ENCODE peak calls at places on chromosomes 5 and 9, in seven cellular contexts. One of them, this sample, is unnamed.

GRCh38 chr5:175714686-175715085 is 56.8 kb downstream of the HRH2 start:
- DNase-seq in ELF-1: no peak
- DNase-seq in CD4-positive, CD25-positive, alpha-beta regulatory T cell: no peak
- DNase-seq in NCI-H1417: no peak
- DNase-seq in A673: no peak
- DNase-seq in HuH-7: no peak
- DNase-seq in activated CD4-positive, alpha-beta T cell treated with anti-CD3 and anti-CD28 coated beads for 48 hours: no peak
- DNase-seq in this sample: no peak

GRCh38 chr5:3364941-3365340 is 230.7 kb upstream of the IRX1 start:
- DNase-seq in A673: no peak
- DNase-seq in ELF-1: no peak
- DNase-seq in HuH-7: no peak
- DNase-seq in CD4-positive, CD25-positive, alpha-beta regulatory T cell: no peak
- DNase-seq in activated CD4-positive, alpha-beta T cell treated with anti-CD3 and anti-CD28 coated beads for 48 hours: no peak
- DNase-seq in NCI-H1417: no peak
- DNase-seq in this sample: no peak

GRCh38 chr9:105646879-105647594 is 15.2 kb upstream of the TAL2 start:
- DNase-seq in CD4-positive, CD25-positive, alpha-beta regulatory T cell: no peak
- DNase-seq in HuH-7: no peak
- DNase-seq in activated CD4-positive, alpha-beta T cell treated with anti-CD3 and anti-CD28 coated beads for 48 hours: no peak
- DNase-seq in A673: no peak
- DNase-seq in ELF-1: no peak
- DNase-seq in NCI-H1417: no peak
- DNase-seq in this sample: no peak

GRCh38 chr9:130283514-130284248 is 18.1 kb downstream of the HMCN2 start:
- DNase-seq in ELF-1: no peak
- DNase-seq in HuH-7: no peak
- DNase-seq in NCI-H1417: no peak
- DNase-seq in activated CD4-positive, alpha-beta T cell treated with anti-CD3 and anti-CD28 coated beads for 48 hours: no peak
- DNase-seq in A673: no peak
- DNase-seq in CD4-positive, CD25-positive, alpha-beta regulatory T cell: no peak
- DNase-seq in this sample: no peak

GRCh38 chr5:168773231-168773630 is 194.1 kb upstream of the PANK3 start:
- DNase-seq in activated CD4-positive, alpha-beta T cell treated with anti-CD3 and anti-CD28 coated beads for 48 hours: no peak
- DNase-seq in NCI-H1417: no peak
- DNase-seq in A673: no peak
- DNase-seq in ELF-1: no peak
- DNase-seq in HuH-7: no peak
- DNase-seq in CD4-positive, CD25-positive, alpha-beta regulatory T cell: no peak
- DNase-seq in this sample: no peak

GRCh38 chr9:80125731-80126264 is 554.0 kb downstream of the TLE4 start:
- DNase-seq in ELF-1: no peak
- DNase-seq in CD4-positive, CD25-positive, alpha-beta regulatory T cell: no peak
- DNase-seq in activated CD4-positive, alpha-beta T cell treated with anti-CD3 and anti-CD28 coated beads for 48 hours: no peak
- DNase-seq in HuH-7: no peak
- DNase-seq in NCI-H1417: no peak
- DNase-seq in A673: no peak
- DNase-seq in this sample: no peak

GRCh38 chr9:75238311-75238976 is 150.1 kb downstream of the OSTF1 start:
- DNase-seq in activated CD4-positive, alpha-beta T cell treated with anti-CD3 and anti-CD28 coated beads for 48 hours: peak
- DNase-seq in CD4-positive, CD25-positive, alpha-beta regulatory T cell: no peak
- DNase-seq in ELF-1: peak
- DNase-seq in NCI-H1417: peak
- DNase-seq in HuH-7: peak
- DNase-seq in A673: peak
- DNase-seq in this sample: peak

GRCh38 chr5:15936505-15937245 is 242.9 kb downstream of the MARCHF11 start:
- DNase-seq in HuH-7: no peak
- DNase-seq in NCI-H1417: no peak
- DNase-seq in activated CD4-positive, alpha-beta T cell treated with anti-CD3 and anti-CD28 coated beads for 48 hours: no peak
- DNase-seq in ELF-1: no peak
- DNase-seq in A673: no peak
- DNase-seq in CD4-positive, CD25-positive, alpha-beta regulatory T cell: no peak
- DNase-seq in this sample: no peak

GRCh38 chr9:76732341-76732958 is 31.8 kb upstream of the PCA3 start:
- DNase-seq in A673: no peak
- DNase-seq in ELF-1: no peak
- DNase-seq in activated CD4-positive, alpha-beta T cell treated with anti-CD3 and anti-CD28 coated beads for 48 hours: no peak
- DNase-seq in HuH-7: no peak
- DNase-seq in NCI-H1417: no peak
- DNase-seq in CD4-positive, CD25-positive, alpha-beta regulatory T cell: no peak
- DNase-seq in this sample: no peak

GRCh38 chr5:11110128-11110527 is 349.1 kb upstream of the DAP start:
- DNase-seq in activated CD4-positive, alpha-beta T cell treated with anti-CD3 and anti-CD28 coated beads for 48 hours: no peak
- DNase-seq in A673: no peak
- DNase-seq in ELF-1: no peak
- DNase-seq in HuH-7: no peak
- DNase-seq in NCI-H1417: no peak
- DNase-seq in CD4-positive, CD25-positive, alpha-beta regulatory T cell: no peak
- DNase-seq in this sample: no peak

GRCh38 chr9:124286292-124286931 is 28.7 kb downstream of the NEK6 start:
- DNase-seq in NCI-H1417: no peak
- DNase-seq in HuH-7: no peak
- DNase-seq in activated CD4-positive, alpha-beta T cell treated with anti-CD3 and anti-CD28 coated beads for 48 hours: peak
- DNase-seq in ELF-1: no peak
- DNase-seq in CD4-positive, CD25-positive, alpha-beta regulatory T cell: no peak
- DNase-seq in A673: no peak
- DNase-seq in this sample: no peak

GRCh38 chr9:69970001-69970531 is 73.6 kb upstream of the MAMDC2 start:
- DNase-seq in ELF-1: no peak
- DNase-seq in A673: no peak
- DNase-seq in activated CD4-positive, alpha-beta T cell treated with anti-CD3 and anti-CD28 coated beads for 48 hours: no peak
- DNase-seq in HuH-7: no peak
- DNase-seq in NCI-H1417: no peak
- DNase-seq in CD4-positive, CD25-positive, alpha-beta regulatory T cell: no peak
- DNase-seq in this sample: no peak

GRCh38 chr9:127566351-127567001 is 45.6 kb upstream of the STXBP1 start:
- DNase-seq in ELF-1: peak
- DNase-seq in CD4-positive, CD25-positive, alpha-beta regulatory T cell: no peak
- DNase-seq in HuH-7: no peak
- DNase-seq in activated CD4-positive, alpha-beta T cell treated with anti-CD3 and anti-CD28 coated beads for 48 hours: no peak
- DNase-seq in NCI-H1417: no peak
- DNase-seq in A673: no peak
- DNase-seq in this sample: no peak

GRCh38 chr5:34516686-34517085 is 139.4 kb upstream of the RAI14 start:
- DNase-seq in CD4-positive, CD25-positive, alpha-beta regulatory T cell: no peak
- DNase-seq in ELF-1: no peak
- DNase-seq in activated CD4-positive, alpha-beta T cell treated with anti-CD3 and anti-CD28 coated beads for 48 hours: no peak
- DNase-seq in NCI-H1417: no peak
- DNase-seq in HuH-7: no peak
- DNase-seq in A673: no peak
- DNase-seq in this sample: no peak

GRCh38 chr9:108272350-108272899 is 583.4 kb downstream of the ACTL7B start:
- DNase-seq in HuH-7: peak
- DNase-seq in activated CD4-positive, alpha-beta T cell treated with anti-CD3 and anti-CD28 coated beads for 48 hours: no peak
- DNase-seq in ELF-1: peak
- DNase-seq in A673: peak
- DNase-seq in CD4-positive, CD25-positive, alpha-beta regulatory T cell: no peak
- DNase-seq in NCI-H1417: peak
- DNase-seq in this sample: no peak

GRCh38 chr5:150106669-150107068 is 20.3 kb upstream of the CSF1R start:
- DNase-seq in activated CD4-positive, alpha-beta T cell treated with anti-CD3 and anti-CD28 coated beads for 48 hours: no peak
- DNase-seq in ELF-1: no peak
- DNase-seq in HuH-7: no peak
- DNase-seq in CD4-positive, CD25-positive, alpha-beta regulatory T cell: no peak
- DNase-seq in NCI-H1417: no peak
- DNase-seq in A673: no peak
- DNase-seq in this sample: no peak

GRCh38 chr9:110847661-110848060 is 179.1 kb downstream of the MUSK start:
- DNase-seq in HuH-7: no peak
- DNase-seq in CD4-positive, CD25-positive, alpha-beta regulatory T cell: no peak
- DNase-seq in activated CD4-positive, alpha-beta T cell treated with anti-CD3 and anti-CD28 coated beads for 48 hours: no peak
- DNase-seq in NCI-H1417: no peak
- DNase-seq in A673: no peak
- DNase-seq in ELF-1: no peak
- DNase-seq in this sample: no peak

GRCh38 chr9:130570200-130570599 is 9.2 kb upstream of the FUBP3 start:
- DNase-seq in ELF-1: no peak
- DNase-seq in A673: peak
- DNase-seq in HuH-7: no peak
- DNase-seq in NCI-H1417: no peak
- DNase-seq in activated CD4-positive, alpha-beta T cell treated with anti-CD3 and anti-CD28 coated beads for 48 hours: no peak
- DNase-seq in CD4-positive, CD25-positive, alpha-beta regulatory T cell: no peak
- DNase-seq in this sample: no peak

GRCh38 chr5:126462239-126463014 is 39.2 kb downstream of the GRAMD2B start:
- DNase-seq in HuH-7: no peak
- DNase-seq in NCI-H1417: no peak
- DNase-seq in ELF-1: no peak
- DNase-seq in activated CD4-positive, alpha-beta T cell treated with anti-CD3 and anti-CD28 coated beads for 48 hours: no peak
- DNase-seq in CD4-positive, CD25-positive, alpha-beta regulatory T cell: no peak
- DNase-seq in A673: no peak
- DNase-seq in this sample: no peak

GRCh38 chr9:33414263-33414662 is 11.9 kb upstream of the AQP7 start:
- DNase-seq in NCI-H1417: no peak
- DNase-seq in A673: no peak
- DNase-seq in activated CD4-positive, alpha-beta T cell treated with anti-CD3 and anti-CD28 coated beads for 48 hours: no peak
- DNase-seq in CD4-positive, CD25-positive, alpha-beta regulatory T cell: no peak
- DNase-seq in HuH-7: no peak
- DNase-seq in ELF-1: no peak
- DNase-seq in this sample: no peak